ENCODE peak calls at places on chromosomes 2 and 18, in five cellular contexts. G is heart right ventricle, S is RWPE2, L is aorta, N is GM23248. A is an unnamed sample. For H3K27me3, the result is how much of the 10 kb centered on the place peaks cover.

GRCh38 chr2:191304939-191305875 is 60.0 kb downstream of the MYO1B start:
- DNase-seq in G (peak), S (peak), L (peak), N (peak), A (no peak)

GRCh38 chr2:129758461-129759185 is 220.8 kb upstream of the RAB6C start:
- DNase-seq in G (no peak), S (no peak), L (peak), N (peak), A (no peak)

GRCh38 chr18:49988101-49988500 is 174.8 kb upstream of the ACAA2 start:
- DNase-seq in G (no peak), S (no peak), L (no peak), N (no peak), A (no peak)

GRCh38 chr18:32298289-32298688 is 108.5 kb downstream of the MEP1B start:
- DNase-seq in G (no peak), S (no peak), L (no peak), N (peak), A (no peak)

GRCh38 chr2:12335185-12335584 is 381.6 kb upstream of the TRIB2 start:
- DNase-seq in G (no peak), S (no peak), L (no peak), N (no peak), A (no peak)

GRCh38 chr2:201261471-201261870 is 1.1 kb downstream of the CASP8 start:
- DNase-seq in G (no peak), S (no peak), L (no peak), N (no peak), A (peak)

GRCh38 chr2:12750166-12750905 is 33.6 kb downstream of the TRIB2 start:
- DNase-seq in G (no peak), S (no peak), L (no peak), N (no peak), A (no peak)

GRCh38 chr2:240955306-240956101 is 42.9 kb upstream of the SNED1 start:
- DNase-seq in G (no peak), S (no peak), L (no peak), N (no peak), A (no peak)

GRCh38 chr2:222791946-222792649 is 68.7 kb upstream of the ACSL3 start:
- DNase-seq in G (peak), S (no peak), L (peak), N (peak), A (no peak)

GRCh38 chr2:208653383-208653782 is 246.8 kb downstream of the PTH2R start:
- DNase-seq in G (no peak), S (no peak), L (no peak), N (no peak), A (no peak)

GRCh38 chr18:49447810-49448745 is 12.4 kb downstream of the DYM start:
- DNase-seq in G (no peak), S (no peak), L (no peak), N (peak), A (peak)

GRCh38 chr2:235936493-235936892 is 231.7 kb downstream of the GBX2 start:
- DNase-seq in G (no peak), S (peak), L (no peak), N (no peak), A (no peak)

GRCh38 chr2:241123816-241124536 is 21.9 kb upstream of the MTERF4 start:
- DNase-seq in G (no peak), S (no peak), L (no peak), N (peak), A (no peak)

GRCh38 chr18:8279931-8280330 is 329.3 kb upstream of the RAB12 start:
- DNase-seq in G (no peak), S (no peak), L (no peak), N (no peak), A (no peak)

GRCh38 chr2:7165736-7166135 is 248.5 kb downstream of the RNF144A start:
- DNase-seq in G (no peak), S (no peak), L (no peak), N (peak), A (no peak)

GRCh38 chr18:43396266-43396665 is 119.0 kb upstream of the SYT4 start:
- DNase-seq in G (no peak), S (no peak), L (no peak), N (peak), A (no peak)

GRCh38 chr2:155273314-155273713 is 574.8 kb downstream of the KCNJ3 start:
- DNase-seq in G (no peak), S (no peak), L (no peak), N (no peak), A (no peak)

GRCh38 chr2:110126086-110126773 is 10.6 kb upstream of the MALL start:
- DNase-seq in G (no peak), S (no peak), L (no peak), N (peak), A (no peak)

GRCh38 chr18:66211693-66212195 is 392.1 kb downstream of the CDH19 start:
- DNase-seq in G (no peak), S (no peak), L (no peak), N (no peak), A (no peak)

GRCh38 chr2:225841314-225841713 is 441.8 kb downstream of the NYAP2 start:
- DNase-seq in G (no peak), S (no peak), L (no peak), N (no peak), A (no peak)

GRCh38 chr2:190098851-190099250 is 36.3 kb upstream of the MSTN start:
- DNase-seq in G (no peak), S (no peak), L (no peak), N (no peak), A (no peak)

GRCh38 chr18:75351409-75351808 is 76.1 kb downstream of the SMIM21 start:
- DNase-seq in G (no peak), S (no peak), L (no peak), N (no peak), A (no peak)

GRCh38 chr2:235414422-235414821 is 79.4 kb upstream of the AGAP1 start:
- DNase-seq in G (peak), S (no peak), L (no peak), N (no peak), A (no peak)

GRCh38 chr18:35050004-35050623 is 8.9 kb downstream of the MAPRE2 start:
- DNase-seq in G (no peak), S (no peak), L (no peak), N (no peak), A (no peak)

GRCh38 chr2:7887441-7887840 is 794.4 kb upstream of the ID2 start:
- DNase-seq in G (no peak), S (no peak), L (no peak), N (peak), A (no peak)

GRCh38 chr2:44560352-44560751 is 198.6 kb downstream of the CAMKMT start:
- DNase-seq in G (no peak), S (no peak), L (no peak), N (peak), A (no peak)

GRCh38 chr2:39121523-39122063 is 742 bp upstream of the SOS1 start:
- DNase-seq in G (no peak), S (no peak), L (no peak), N (peak), A (no peak)

GRCh38 chr2:172103471-172104292 is 982 bp upstream of the DLX2 start:
- DNase-seq in G (peak), S (peak), L (peak), N (peak), A (peak)
- H3K27me3 ChIP-seq in G (half or more), S (under half), L (under half), N (under half), A (half or more)

GRCh38 chr2:131040661-131041401 is 52.4 kb downstream of the FAM168B start:
- DNase-seq in G (no peak), S (no peak), L (no peak), N (no peak), A (no peak)
- H3K27me3 ChIP-seq in G (under half), S (under half), L (under half), N (under half), A (under half)

GRCh38 chr2:17228461-17228860 is 289.8 kb downstream of the RAD51AP2 start:
- DNase-seq in G (no peak), S (no peak), L (no peak), N (no peak), A (no peak)
- H3K27me3 ChIP-seq in G (under half), S (under half), L (under half), N (under half), A (under half)

DNA sequence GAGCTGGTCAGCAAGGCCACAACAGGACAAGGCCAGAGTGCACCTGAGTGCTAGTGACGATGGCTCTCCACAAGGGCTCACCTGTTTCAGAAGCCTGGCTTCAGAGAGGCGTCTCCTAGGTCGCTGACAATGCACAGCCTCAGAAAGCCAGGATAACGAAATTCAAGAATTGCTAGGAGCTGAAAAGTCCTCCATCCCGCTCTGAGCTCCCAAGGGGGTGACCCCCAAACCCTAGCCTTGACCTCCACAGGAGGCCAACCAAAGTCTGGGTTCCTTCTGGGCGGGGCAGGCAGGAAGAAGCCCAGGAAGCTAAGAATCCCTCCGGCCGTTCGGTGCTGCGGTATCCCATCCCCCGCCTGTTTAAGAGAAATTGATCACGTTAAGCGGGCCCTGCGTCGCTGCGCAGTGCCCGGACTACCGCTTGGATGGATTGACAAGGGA is 2.5 kb upstream of the OSR1 start:
- DNase-seq in G (no peak), S (no peak), L (no peak), N (no peak), A (no peak)
- H3K27me3 ChIP-seq in G (half or more), S (under half), L (under half), N (under half), A (half or more)

GRCh38 chr2:218886461-218886947 is 5.9 kb downstream of the WNT10A start:
- DNase-seq in G (no peak), S (no peak), L (peak), N (no peak), A (no peak)

GRCh38 chr2:218884519-218884918 is 3.9 kb downstream of the WNT10A start:
- DNase-seq in G (no peak), S (no peak), L (peak), N (no peak), A (no peak)

GRCh38 chr2:218885981-218886447 is 5.4 kb downstream of the WNT10A start:
- DNase-seq in G (no peak), S (no peak), L (no peak), N (no peak), A (no peak)

GRCh38 chr2:218888341-218888740 is 7.7 kb downstream of the WNT10A start:
- DNase-seq in G (no peak), S (no peak), L (peak), N (no peak), A (no peak)

DNA sequence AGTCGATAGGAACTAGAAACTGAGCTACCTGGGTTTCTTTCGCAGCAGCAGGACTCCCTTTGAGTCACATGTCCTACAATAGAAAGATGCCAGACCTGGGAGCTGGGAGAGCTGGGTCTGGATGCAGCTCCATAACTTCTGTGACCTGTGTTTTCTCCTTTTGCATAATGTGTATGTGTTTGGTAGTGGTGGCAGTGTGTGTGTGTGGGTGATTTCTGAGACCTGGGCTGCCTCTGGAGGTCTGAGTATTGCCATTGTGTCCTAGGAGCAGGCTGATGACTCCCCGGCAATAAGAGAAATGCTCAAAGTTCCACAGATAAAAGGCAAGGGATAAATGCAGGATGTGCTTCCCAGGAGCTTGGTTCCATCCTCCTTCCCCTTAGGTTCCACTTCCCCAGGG is 6.4 kb downstream of the WNT10A start:
- DNase-seq in G (no peak), S (no peak), L (no peak), N (no peak), A (no peak)
- H3K27me3 ChIP-seq in G (under half), S (under half), L (under half), N (under half), A (under half)

GRCh38 chr2:126269911-126270310 is 386.0 kb upstream of the GYPC start:
- DNase-seq in G (no peak), S (no peak), L (no peak), N (no peak), A (no peak)

GRCh38 chr2:126275093-126275492 is 380.9 kb upstream of the GYPC start:
- DNase-seq in G (no peak), S (no peak), L (no peak), N (no peak), A (no peak)

GRCh38 chr2:126264625-126265024 is 391.3 kb upstream of the GYPC start:
- DNase-seq in G (no peak), S (no peak), L (no peak), N (no peak), A (no peak)

DNA sequence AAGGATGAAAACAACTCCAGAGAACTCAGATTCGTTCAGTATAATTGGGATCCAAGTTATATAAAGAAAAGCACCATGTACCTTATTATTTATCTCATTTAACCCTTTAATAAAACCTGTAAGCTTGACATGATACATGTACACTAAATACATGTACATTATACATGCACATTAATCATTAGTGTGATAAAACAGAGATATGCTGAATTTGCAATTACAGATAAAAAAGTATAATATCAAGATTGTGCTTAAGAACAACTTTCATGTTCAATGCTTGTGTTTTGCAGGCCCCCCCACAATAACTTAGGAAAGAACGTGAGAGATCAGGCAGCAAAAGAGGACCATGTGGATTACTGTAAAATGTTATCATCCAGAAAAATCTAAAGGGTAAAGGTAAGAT is 385.4 kb upstream of the GYPC start:
- DNase-seq in G (no peak), S (no peak), L (no peak), N (no peak), A (no peak)
- H3K27me3 ChIP-seq in G (under half), S (under half), L (under half), N (under half), A (under half)

GRCh38 chr2:75528221-75528977 is 32.3 kb downstream of the EVA1A start:
- DNase-seq in G (no peak), S (no peak), L (no peak), N (peak), A (no peak)
- H3K27me3 ChIP-seq in G (under half), S (under half), L (under half), N (under half), A (under half)

DNA sequence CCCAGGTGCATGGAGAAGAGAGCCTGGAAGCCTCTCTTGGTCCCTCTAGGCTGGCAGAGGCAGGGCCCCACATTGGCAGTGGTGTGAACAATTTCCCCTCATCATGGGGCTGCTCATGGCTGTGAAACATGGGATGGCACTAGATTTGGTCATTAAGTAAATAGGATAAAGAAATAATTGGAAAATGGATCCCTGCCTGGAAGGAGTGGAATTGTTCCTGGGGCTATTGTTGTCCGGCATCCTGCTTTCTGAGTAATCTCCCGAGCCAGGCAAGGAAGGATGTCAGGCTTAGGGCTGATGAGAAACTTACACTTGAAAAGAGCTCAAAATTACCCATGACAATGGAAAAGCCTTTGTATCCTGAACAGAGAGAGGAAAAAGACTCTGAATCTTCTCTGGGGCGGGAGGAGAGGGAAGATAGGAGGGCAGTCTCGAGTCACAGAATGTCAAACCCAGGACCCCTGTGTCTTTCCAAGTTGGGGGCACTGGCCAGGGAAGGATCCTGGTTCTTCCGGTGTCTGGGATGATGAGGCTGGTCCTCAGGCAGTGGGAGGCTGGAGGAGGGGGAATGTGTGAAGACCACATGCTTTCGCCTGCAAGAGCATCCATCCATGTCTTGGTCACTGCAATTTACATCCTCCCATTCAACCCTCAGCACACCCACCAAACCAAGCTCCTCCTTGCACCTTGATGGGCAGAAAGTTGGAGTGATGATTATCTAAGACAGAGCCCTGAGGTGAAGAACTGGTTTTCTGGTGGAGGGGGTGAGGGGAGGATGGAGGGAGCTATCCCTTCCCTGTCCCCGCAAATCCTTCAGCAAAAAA is 27.1 kb upstream of the STEAP3 start:
- DNase-seq in G (no peak), S (no peak), L (no peak), N (peak), A (no peak)
- H3K27me3 ChIP-seq in G (under half), S (under half), L (under half), N (under half), A (under half)

DNA sequence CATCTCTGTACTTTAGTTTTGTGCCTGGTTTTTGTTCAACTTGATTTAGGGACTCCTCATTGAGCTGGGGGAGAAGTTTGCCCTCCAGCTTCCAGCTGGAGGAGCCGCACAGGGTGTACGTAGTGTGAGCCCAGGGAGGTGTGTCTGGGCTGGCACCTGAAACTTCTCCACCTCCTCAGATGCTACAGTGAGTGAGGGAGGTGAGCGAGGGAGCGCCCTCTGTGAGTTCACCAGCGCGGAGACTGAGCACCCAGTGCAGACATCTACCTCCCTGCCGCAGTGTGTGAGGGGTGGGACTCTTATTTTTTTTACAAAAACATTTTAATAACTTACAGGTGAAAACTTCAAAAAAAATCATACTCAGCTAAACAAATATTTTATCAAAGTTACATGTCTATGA is 204.2 kb upstream of the HS6ST1 start:
- DNase-seq in G (no peak), S (no peak), L (no peak), N (no peak), A (no peak)
- H3K27me3 ChIP-seq in G (under half), S (under half), L (under half), N (under half), A (under half)

DNA sequence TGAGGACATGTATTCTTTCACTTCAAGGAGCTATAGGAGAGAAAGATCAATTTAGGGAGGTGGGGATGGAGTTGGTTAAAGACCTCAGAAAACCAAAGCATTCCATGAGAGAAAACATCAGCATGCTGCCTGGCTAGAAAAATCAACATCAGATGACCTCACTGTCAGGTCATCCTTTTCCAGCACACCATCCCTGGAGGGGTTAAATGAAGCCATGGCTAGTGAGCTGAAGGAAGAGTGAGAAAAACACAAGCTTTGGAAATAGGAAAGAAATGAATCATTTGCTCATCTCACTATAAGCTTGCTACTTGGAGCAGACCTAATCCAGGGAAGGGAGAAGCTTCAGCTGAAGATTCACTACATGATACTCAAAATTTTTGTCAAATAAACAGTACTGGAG is 109.5 kb upstream of the ITGB6 start:
- DNase-seq in G (no peak), S (no peak), L (no peak), N (peak), A (no peak)
- H3K27me3 ChIP-seq in G (under half), S (under half), L (under half), N (under half), A (under half)

A was measured in CD8-positive, alpha-beta memory T cell.